ENCODE peak calls at places on chromosomes 1 and 21, in ten cellular contexts. V is body of pancreas, Z is heart left ventricle, W is psoas muscle, B is tibial artery, U is sigmoid colon, H is MM.1S, I is IMR-90, F is HCT116, L is left ventricle myocardium inferior. A is an unnamed sample. For H3K4me1, the result is how much of the 10 kb centered on the place peaks cover.

GRCh38 chr1:41608242-41608641 is 123.8 kb upstream of the EDN2 start:
- DNase-seq in F (no peak), I (peak), U (peak), H (no peak), Z (no peak), W (no peak), L (no peak), V (no peak), B (no peak), A (no peak)

GRCh38 chr1:41794031-41794430 is 124.7 kb downstream of the HIVEP3 start:
- DNase-seq in B (no peak), W (no peak), U (no peak), F (no peak), H (no peak), V (no peak), L (no peak), I (no peak), Z (no peak), A (no peak)

GRCh38 chr1:174872615-174873058 is 127.1 kb upstream of the CACYBP start:
- DNase-seq in V (no peak), U (no peak), W (no peak), B (no peak), F (no peak), I (peak), Z (no peak), H (no peak), L (no peak), A (no peak)

GRCh38 chr1:173771536-173771935 is 52.9 kb upstream of the DARS2 start:
- DNase-seq in W (no peak), H (no peak), V (no peak), B (no peak), L (no peak), U (no peak), I (no peak), F (no peak), Z (no peak), A (no peak)

GRCh38 chr1:204263240-204263848 is 49.6 kb upstream of the GOLT1A start:
- DNase-seq in B (no peak), I (peak), V (peak), H (no peak), L (no peak), U (peak), Z (no peak), W (peak), F (no peak), A (peak)

GRCh38 chr1:219792337-219793021 is 135.9 kb downstream of the SLC30A10 start:
- DNase-seq in W (no peak), Z (no peak), F (no peak), H (no peak), L (no peak), B (no peak), U (no peak), V (no peak), I (peak), A (no peak)

GRCh38 chr1:227314014-227314848 is 4.1 kb downstream of the CDC42BPA start:
- DNase-seq in F (no peak), U (no peak), B (no peak), W (no peak), Z (no peak), H (no peak), L (no peak), V (no peak), I (no peak), A (no peak)

GRCh38 chr1:24805534-24806301 is 60.5 kb downstream of the CLIC4 start:
- DNase-seq in U (no peak), V (peak), I (peak), Z (no peak), W (no peak), B (no peak), H (no peak), L (no peak), F (no peak), A (peak)

GRCh38 chr1:44543816-44544185 is 130.5 kb downstream of the TMEM53 start:
- DNase-seq in W (no peak), U (no peak), L (no peak), F (no peak), B (no peak), I (no peak), V (no peak), H (no peak), Z (no peak), A (no peak)

GRCh38 chr21:32403201-32403701 is 9.3 kb upstream of the EVA1C start:
- DNase-seq in V (peak), I (peak), B (no peak), L (peak), H (peak), Z (peak), U (peak), W (no peak), F (no peak), A (peak)

GRCh38 chr1:184373155-184373554 is 13.7 kb upstream of the C1orf21 start:
- DNase-seq in U (no peak), F (no peak), V (no peak), W (no peak), H (no peak), B (no peak), I (no peak), Z (no peak), L (no peak), A (no peak)

GRCh38 chr1:34787461-34788420 is 5.1 kb upstream of the GJA4 start:
- DNase-seq in I (peak), B (peak), L (no peak), U (peak), V (no peak), F (no peak), W (no peak), H (peak), Z (no peak), A (no peak)

GRCh38 chr21:44291936-44292811 is 6.5 kb downstream of the AIRE start:
- DNase-seq in B (no peak), W (peak), F (no peak), I (no peak), H (no peak), Z (no peak), L (no peak), V (no peak), U (no peak), A (peak)

DNA sequence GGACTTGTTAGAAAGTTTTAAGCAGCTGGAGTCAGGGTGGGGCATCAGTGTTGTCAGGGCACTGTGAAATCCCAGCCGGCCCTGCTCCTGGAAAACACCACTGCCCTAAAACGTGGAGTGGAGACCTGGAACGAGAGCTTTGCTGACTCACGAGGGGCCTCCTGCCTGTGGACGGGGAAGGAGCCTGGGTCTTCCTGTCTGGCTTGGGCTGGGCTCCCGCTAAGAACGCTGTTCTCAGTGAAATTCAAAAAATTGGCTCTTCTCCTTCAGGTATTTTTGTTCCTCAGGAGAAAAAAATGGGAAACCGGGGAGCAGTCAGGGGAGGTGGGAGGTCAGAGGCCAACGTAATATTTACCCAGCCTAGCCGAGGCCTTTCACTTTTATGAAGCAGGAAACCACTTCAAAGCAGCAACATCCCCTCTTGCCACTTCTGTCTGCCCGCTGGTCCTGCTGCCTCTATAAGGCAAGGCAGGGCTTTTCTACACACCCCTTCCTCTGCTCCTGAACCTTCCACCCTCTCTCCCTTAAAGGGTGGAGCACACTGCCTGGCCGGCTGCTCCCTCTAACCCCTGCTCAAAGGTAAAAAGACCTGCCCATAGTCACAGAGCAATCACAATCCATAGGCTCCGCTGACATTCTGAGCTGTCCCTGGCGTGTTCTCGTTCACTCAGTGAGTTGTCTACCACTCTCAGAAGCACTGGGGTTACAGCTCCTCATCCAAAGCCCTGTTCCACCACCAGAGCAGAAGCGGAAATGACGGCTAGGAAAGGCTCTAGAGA is 8.0 kb downstream of the PLXNA2 start:
- DNase-seq in B (peak), Z (peak), H (no peak), W (peak), L (peak), F (no peak), I (peak), V (no peak), U (peak), A (peak)
- H3K27ac ChIP-seq in B (peak), Z (peak), H (no peak), W (peak), L (peak), F (no peak), I (peak), V (peak), U (peak), A (peak)

DNA sequence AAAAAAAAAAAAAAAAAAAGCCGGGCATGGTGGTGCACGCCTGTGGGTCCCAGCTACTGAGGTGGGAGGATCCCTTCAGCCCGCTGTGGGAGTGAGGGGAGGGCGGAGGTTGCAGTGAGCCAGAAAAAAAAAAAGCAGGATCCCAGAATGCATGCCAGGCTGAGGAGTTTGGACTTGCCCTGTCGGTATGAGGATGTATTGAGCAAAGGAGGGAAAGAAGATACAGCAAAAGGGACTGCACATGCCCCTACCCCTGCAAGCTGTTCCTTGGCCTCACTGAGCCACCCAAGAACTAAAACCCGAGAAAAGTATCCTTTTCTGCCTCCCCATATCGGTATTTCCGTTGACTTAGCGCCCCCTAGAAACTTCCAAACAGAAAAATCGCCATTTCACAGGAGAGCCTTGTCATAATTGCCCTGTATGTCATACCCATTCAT is 1.3 kb upstream of the GPATCH4 start:
- DNase-seq in H (peak), B (no peak), L (no peak), W (no peak), I (no peak), Z (no peak), U (no peak), V (no peak), F (peak), A (no peak)
- TF ChIP-seq CTCF in H (peak), B (no peak), L (peak), W (no peak), I (peak), Z (peak), U (no peak), V (no peak), F (peak), A (no peak)

DNA sequence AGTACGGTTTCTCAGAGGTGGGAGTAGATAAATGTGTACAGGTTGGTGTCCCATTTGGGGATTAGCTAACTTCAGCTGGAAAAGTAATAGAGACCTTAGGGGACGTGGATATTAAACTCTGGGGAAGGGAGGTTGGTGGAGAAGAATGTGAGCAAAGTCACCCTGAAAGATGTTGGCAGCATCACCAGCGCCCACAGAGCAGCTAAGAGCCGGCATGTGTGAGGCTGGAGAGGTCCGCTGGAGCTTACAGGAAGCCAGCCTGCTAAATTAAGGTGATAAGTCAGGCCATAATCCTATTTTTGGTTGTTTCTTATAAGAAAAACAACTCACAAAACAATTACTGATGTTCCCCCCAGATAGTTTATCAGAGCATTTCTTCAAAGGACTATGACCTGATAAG is 12.2 kb downstream of the PTGFRN start:
- DNase-seq in I (no peak), U (peak), H (no peak), V (no peak), L (no peak), B (no peak), W (no peak), Z (no peak), F (no peak), A (no peak)
- H3K4me1 ChIP-seq in I (under half), U (under half), H (under half), V (under half), L (half or more), B (under half), W (under half), Z (under half), F (under half), A (half or more)

DNA sequence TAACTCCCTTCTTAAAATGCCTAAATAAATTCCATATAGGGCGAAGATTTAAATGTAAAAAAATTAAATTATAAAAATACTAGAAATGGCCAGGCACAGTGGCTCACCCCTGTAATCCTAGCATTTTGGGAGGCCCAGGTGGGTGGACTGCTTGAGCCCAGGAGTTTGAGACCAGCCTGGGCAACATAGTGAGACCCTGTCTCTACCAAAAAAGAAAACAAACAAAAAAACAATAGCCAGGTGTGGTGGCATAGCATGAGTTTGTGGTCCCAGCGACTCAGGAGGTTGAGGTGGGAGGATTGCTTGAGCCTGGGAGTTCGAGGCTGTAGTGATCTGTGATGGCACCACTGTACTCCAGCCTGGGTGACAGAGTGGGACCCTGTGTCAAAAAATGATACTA is 17.8 kb downstream of the SORT1 start:
- DNase-seq in B (no peak), V (no peak), I (no peak), H (no peak), L (no peak), U (no peak), W (no peak), Z (no peak), F (no peak), A (no peak)
- H3K27ac ChIP-seq in B (peak), V (no peak), I (no peak), H (no peak), L (peak), U (no peak), W (peak), Z (no peak), F (no peak), A (no peak)

A was measured in heart right ventricle.